ENCODE peak calls at places on chromosomes 7 and 10, in eight cellular contexts. One of them, this sample, is unnamed.

GRCh38 chr10:62597226-62597625 is 207.3 kb upstream of the ADO start:
- DNase-seq in ascending aorta: no peak
- DNase-seq in A172: peak
- DNase-seq in body of pancreas: no peak
- DNase-seq in ACHN: no peak
- DNase-seq in HS-5: peak
- DNase-seq in HTR-8/SVneo: no peak
- DNase-seq in amniotic epithelial cell: peak
- DNase-seq in this sample: no peak

GRCh38 chr10:69801434-69802315 is at the start of gene COL13A1:
- DNase-seq in A172: peak
- DNase-seq in amniotic epithelial cell: peak
- DNase-seq in ascending aorta: peak
- DNase-seq in ACHN: peak
- DNase-seq in body of pancreas: peak
- DNase-seq in HS-5: no peak
- DNase-seq in HTR-8/SVneo: peak
- DNase-seq in this sample: peak

GRCh38 chr7:131188367-131189339 is 139.0 kb upstream of the MKLN1 start:
- DNase-seq in body of pancreas: peak
- DNase-seq in HTR-8/SVneo: peak
- DNase-seq in HS-5: peak
- DNase-seq in A172: peak
- DNase-seq in amniotic epithelial cell: peak
- DNase-seq in ACHN: peak
- DNase-seq in ascending aorta: peak
- DNase-seq in this sample: no peak

GRCh38 chr10:111076191-111076681 is 593 bp upstream of the ADRA2A start:
- DNase-seq in ascending aorta: no peak
- DNase-seq in HTR-8/SVneo: peak
- DNase-seq in A172: peak
- DNase-seq in HS-5: peak
- DNase-seq in ACHN: peak
- DNase-seq in body of pancreas: peak
- DNase-seq in amniotic epithelial cell: peak
- DNase-seq in this sample: peak

GRCh38 chr10:68077026-68077425 is 1.9 kb upstream of the HERC4 start:
- DNase-seq in ascending aorta: no peak
- DNase-seq in body of pancreas: no peak
- DNase-seq in HS-5: no peak
- DNase-seq in amniotic epithelial cell: no peak
- DNase-seq in HTR-8/SVneo: no peak
- DNase-seq in A172: no peak
- DNase-seq in ACHN: no peak
- DNase-seq in this sample: no peak

GRCh38 chr7:21023841-21024502 is 237.3 kb upstream of the SP8 start:
- DNase-seq in A172: peak
- DNase-seq in HS-5: no peak
- DNase-seq in amniotic epithelial cell: no peak
- DNase-seq in HTR-8/SVneo: no peak
- DNase-seq in body of pancreas: no peak
- DNase-seq in ascending aorta: no peak
- DNase-seq in ACHN: no peak
- DNase-seq in this sample: no peak

GRCh38 chr7:1169409-1170368 is 9.7 kb upstream of the ZFAND2A start:
- DNase-seq in HTR-8/SVneo: no peak
- DNase-seq in HS-5: no peak
- DNase-seq in A172: peak
- DNase-seq in amniotic epithelial cell: peak
- DNase-seq in ACHN: peak
- DNase-seq in body of pancreas: peak
- DNase-seq in ascending aorta: peak
- DNase-seq in this sample: peak

GRCh38 chr10:3339531-3339950 is 167.0 kb upstream of the PITRM1 start:
- DNase-seq in HS-5: no peak
- DNase-seq in body of pancreas: no peak
- DNase-seq in amniotic epithelial cell: peak
- DNase-seq in A172: peak
- DNase-seq in HTR-8/SVneo: no peak
- DNase-seq in ascending aorta: no peak
- DNase-seq in ACHN: no peak
- DNase-seq in this sample: no peak

GRCh38 chr7:47483604-47484273 is 98.2 kb downstream of the TNS3 start:
- DNase-seq in body of pancreas: no peak
- DNase-seq in ACHN: peak
- DNase-seq in A172: no peak
- DNase-seq in ascending aorta: no peak
- DNase-seq in HS-5: no peak
- DNase-seq in HTR-8/SVneo: no peak
- DNase-seq in amniotic epithelial cell: peak
- DNase-seq in this sample: no peak

This sample was measured in colonic mucosa.